ENCODE peak calls at places on chromosomes 1 and 21, in six cellular contexts. Y is progenitor cell of endocrine pancreas, D is neural crest cell, V is fibroblast of lung, Z is endothelial cell, T is heart left ventricle. I is an unnamed sample.

GRCh38 chr1:61659061-61659460 is 65.9 kb downstream of the TM2D1 start:
- DNase-seq in Y (no peak), Z (no peak), V (no peak), T (no peak), D (no peak), I (peak)

GRCh38 chr1:117783586-117784396 is 145.6 kb downstream of the GDAP2 start:
- DNase-seq in Y (no peak), Z (no peak), V (no peak), T (no peak), D (no peak), I (no peak)

GRCh38 chr1:51421961-51422360 is 91.6 kb upstream of the TTC39A start:
- DNase-seq in Y (no peak), Z (no peak), D (no peak), V (peak), T (no peak), I (no peak)

GRCh38 chr1:157628773-157629172 is 30.9 kb upstream of the FCRL4 start:
- DNase-seq in D (no peak), Z (no peak), V (no peak), Y (no peak), T (no peak), I (no peak)

GRCh38 chr1:23367451-23367790 is 2.2 kb downstream of the ZNF436 start:
- DNase-seq in T (no peak), Z (no peak), V (no peak), Y (no peak), D (no peak), I (no peak)

GRCh38 chr1:204567067-204567466 is 50.9 kb downstream of the MDM4 start:
- DNase-seq in Z (no peak), V (no peak), Y (no peak), T (no peak), D (no peak), I (no peak)

GRCh38 chr1:15328785-15329480 is 80.8 kb upstream of the EFHD2 start:
- DNase-seq in Y (no peak), T (peak), D (no peak), V (peak), Z (no peak), I (peak)

GRCh38 chr21:45590246-45590725 is 48.0 kb upstream of the SLC19A1 start:
- DNase-seq in V (peak), D (peak), T (peak), Z (peak), Y (peak), I (peak)

GRCh38 chr1:182309631-182310351 is 81.8 kb downstream of the GLUL start:
- DNase-seq in T (no peak), V (no peak), Y (no peak), Z (no peak), D (no peak), I (no peak)

GRCh38 chr1:79380078-79380477 is 373.5 kb upstream of the ADGRL4 start:
- DNase-seq in Y (no peak), Z (no peak), D (no peak), T (no peak), V (no peak), I (no peak)

GRCh38 chr21:45020629-45021427 is 53.6 kb upstream of the ADARB1 start:
- DNase-seq in T (peak), Y (no peak), D (no peak), V (peak), Z (no peak), I (no peak)

GRCh38 chr1:205748398-205749093 is 1.4 kb downstream of the NUCKS1 start:
- DNase-seq in Y (no peak), Z (no peak), D (no peak), V (peak), T (no peak), I (no peak)

GRCh38 chr21:44083631-44084291 is 23.4 kb upstream of the PWP2 start:
- DNase-seq in Z (no peak), V (no peak), T (no peak), D (no peak), Y (no peak), I (no peak)

GRCh38 chr1:239527046-239527693 is 140.8 kb downstream of the CHRM3 start:
- DNase-seq in D (no peak), V (no peak), T (no peak), Z (no peak), Y (no peak), I (no peak)

GRCh38 chr1:219302697-219303096 is 129.0 kb downstream of the LYPLAL1 start:
- DNase-seq in T (no peak), V (no peak), Z (no peak), D (no peak), Y (no peak), I (no peak)

GRCh38 chr1:115432061-115432460 is 94.0 kb upstream of the NGF start:
- DNase-seq in T (peak), Z (no peak), Y (no peak), V (peak), D (no peak), I (no peak)

GRCh38 chr21:33109574-33110339 is 39.8 kb downstream of the OLIG1 start:
- DNase-seq in D (peak), Z (peak), V (no peak), Y (no peak), T (no peak), I (no peak)

GRCh38 chr21:25999935-26000582 is 170.5 kb downstream of the APP start:
- DNase-seq in Z (no peak), T (no peak), Y (no peak), D (no peak), V (no peak), I (no peak)

GRCh38 chr21:26961704-26962103 is 5.2 kb downstream of the ADAMTS5 start:
- DNase-seq in Y (no peak), V (no peak), Z (peak), T (no peak), D (no peak), I (no peak)

GRCh38 chr21:28334407-28334806 is 658.3 kb downstream of the LTN1 start:
- DNase-seq in Z (no peak), T (no peak), Y (no peak), V (no peak), D (no peak), I (no peak)

GRCh38 chr21:26782754-26783153 is 62.5 kb downstream of the ADAMTS1 start:
- DNase-seq in T (no peak), Y (no peak), V (no peak), Z (no peak), D (no peak), I (no peak)

GRCh38 chr21:18877932-18878331 is 474.3 kb upstream of the TMPRSS15 start:
- DNase-seq in T (no peak), Z (no peak), Y (no peak), D (no peak), V (no peak), I (no peak)

GRCh38 chr21:42002421-42002958 is 7.7 kb downstream of the ZBTB21 start:
- DNase-seq in Y (no peak), D (no peak), V (peak), T (no peak), Z (no peak), I (peak)

GRCh38 chr1:1120866-1121563 is 5.1 kb upstream of the C1orf159 start:
- DNase-seq in V (no peak), Y (no peak), Z (no peak), T (peak), D (no peak), I (no peak)

GRCh38 chr1:43592051-43592665 is 57.8 kb upstream of the KDM4A start:
- DNase-seq in Z (no peak), T (no peak), Y (no peak), D (no peak), V (no peak), I (no peak)

GRCh38 chr1:163083690-163084089 is 14.5 kb downstream of the RGS4 start:
- DNase-seq in D (no peak), Y (no peak), T (no peak), Z (no peak), V (peak), I (no peak)

GRCh38 chr1:206812456-206812855 is 40.2 kb upstream of the IL10 start:
- DNase-seq in Y (no peak), D (no peak), Z (no peak), V (no peak), T (no peak), I (no peak)

GRCh38 chr21:14241322-14241721 is 25.4 kb downstream of the RBM11 start:
- DNase-seq in D (no peak), Y (no peak), V (no peak), T (no peak), Z (no peak), I (no peak)
- TF ChIP-seq CTCF in D (no peak), Y (no peak), V (no peak), T (no peak), Z (no peak), I (no peak)

GRCh38 chr1:3066826-3067225 is 2.2 kb upstream of the PRDM16 start:
- DNase-seq in Z (no peak), V (no peak), Y (no peak), T (peak), D (no peak), I (no peak)

GRCh38 chr1:3067301-3067670 is 1.7 kb upstream of the PRDM16 start:
- DNase-seq in T (peak), D (no peak), Y (no peak), Z (no peak), V (no peak), I (no peak)

GRCh38 chr1:3065797-3066196 is 3.2 kb upstream of the PRDM16 start:
- DNase-seq in V (no peak), Z (no peak), Y (no peak), D (no peak), T (no peak), I (no peak)

GRCh38 chr1:3065396-3065795 is 3.6 kb upstream of the PRDM16 start:
- DNase-seq in D (no peak), Z (no peak), V (no peak), T (no peak), Y (no peak), I (no peak)

GRCh38 chr1:3066250-3066711 is 2.7 kb upstream of the PRDM16 start:
- DNase-seq in Z (peak), Y (peak), T (peak), D (peak), V (peak), I (no peak)
- TF ChIP-seq CTCF in Z (no peak), Y (peak), T (peak), D (peak), V (no peak), I (no peak)

GRCh38 chr1:217630711-217631591 is at the start of the genes GPATCH2 and SPATA17:
- DNase-seq in T (peak), Y (peak), D (peak), Z (peak), V (peak), I (peak)
- TF ChIP-seq CTCF in T (no peak), Y (peak), D (peak), Z (no peak), V (no peak), I (no peak)

GRCh38 chr1:34591751-34592629 is 162.9 kb upstream of the GJB5 start:
- DNase-seq in T (no peak), Z (no peak), Y (no peak), V (no peak), D (no peak), I (no peak)
- TF ChIP-seq CTCF in T (no peak), Z (no peak), Y (peak), V (peak), D (no peak), I (no peak)

DNA sequence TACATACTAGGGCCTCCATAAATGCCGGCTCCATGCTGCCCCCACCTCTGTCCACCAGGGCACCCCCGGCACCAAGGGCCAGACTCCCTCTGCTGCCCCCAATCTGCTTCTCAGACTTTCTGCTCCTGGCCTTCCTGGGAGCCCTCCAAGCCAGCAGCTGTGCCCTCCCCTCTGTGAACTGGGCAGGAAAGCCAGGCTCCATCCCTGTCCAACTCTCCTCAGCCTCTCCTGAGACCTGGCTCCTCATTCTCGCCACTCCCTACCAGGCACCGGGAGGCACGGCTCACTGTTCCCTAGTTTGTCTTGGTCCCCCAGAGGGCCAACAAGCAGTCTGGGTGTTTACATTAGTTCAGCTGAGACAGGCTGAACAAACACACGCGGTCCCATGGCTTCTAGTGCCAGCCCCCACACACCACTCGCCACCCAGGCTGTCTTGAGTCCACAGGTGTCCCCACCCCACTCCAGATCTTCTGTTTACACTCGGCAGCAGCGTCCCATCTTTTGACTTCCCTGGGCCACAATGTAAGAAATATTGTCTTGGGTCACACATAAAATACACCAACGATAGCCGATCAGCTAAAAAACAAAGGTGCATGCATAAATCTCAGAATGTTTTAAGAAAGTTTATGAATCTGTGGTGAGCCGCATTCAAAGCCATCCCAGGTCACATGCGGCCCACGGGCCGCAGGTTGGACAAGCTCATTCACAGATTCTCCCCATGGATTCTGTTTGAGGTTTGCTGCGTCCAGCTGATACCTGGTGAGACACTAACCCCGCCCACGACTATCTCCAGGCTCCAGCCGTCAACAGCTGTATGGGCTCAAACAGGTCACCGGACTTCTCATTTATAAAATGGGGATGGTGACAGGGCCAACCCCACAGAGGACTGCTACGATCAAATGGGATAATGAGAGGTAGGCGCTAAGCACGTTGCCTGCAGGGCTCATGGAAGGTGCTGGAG is 29.5 kb upstream of the ECE1 start:
- DNase-seq in Z (no peak), V (no peak), Y (no peak), D (no peak), T (no peak), I (no peak)
- TF ChIP-seq CTCF in Z (no peak), V (no peak), Y (peak), D (no peak), T (no peak), I (no peak)

DNA sequence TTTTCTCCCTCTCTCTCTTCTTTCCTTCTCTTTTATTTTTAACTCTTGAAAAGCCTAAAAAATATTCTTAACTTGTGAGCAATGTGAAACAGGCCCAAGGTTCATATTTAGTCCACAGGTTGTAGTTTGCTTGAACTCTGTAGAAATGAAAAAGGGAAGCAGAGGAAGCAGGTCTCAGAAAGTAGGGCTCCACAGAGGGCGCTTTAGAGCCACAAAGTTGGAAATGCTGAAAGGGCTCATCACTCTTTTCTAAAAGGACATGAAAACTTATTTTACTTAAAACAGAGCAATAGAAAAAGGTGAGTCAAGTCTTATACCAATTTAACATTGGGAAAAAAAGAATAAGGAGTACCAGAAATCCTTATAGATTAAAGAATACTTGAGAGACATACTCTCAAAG is 247.0 kb downstream of the USP25 start:
- DNase-seq in V (peak), Z (peak), D (peak), T (no peak), Y (no peak), I (no peak)
- TF ChIP-seq CTCF in V (peak), Z (no peak), D (peak), T (no peak), Y (peak), I (no peak)

GRCh38 chr1:184489908-184490307 is 103.1 kb downstream of the C1orf21 start:
- DNase-seq in V (no peak), Y (no peak), T (no peak), Z (no peak), D (no peak), I (no peak)

GRCh38 chr1:184493987-184494388 is 107.2 kb downstream of the C1orf21 start:
- DNase-seq in Y (no peak), V (no peak), T (peak), Z (no peak), D (no peak), I (no peak)

GRCh38 chr1:184494929-184495328 is 108.1 kb downstream of the C1orf21 start:
- DNase-seq in D (no peak), Y (no peak), T (no peak), Z (no peak), V (no peak), I (peak)

GRCh38 chr1:184487561-184488200 is 100.9 kb downstream of the C1orf21 start:
- DNase-seq in T (no peak), Z (no peak), D (no peak), V (peak), Y (no peak), I (no peak)

GRCh38 chr1:184492543-184492942 is 105.7 kb downstream of the C1orf21 start:
- DNase-seq in D (no peak), Y (no peak), Z (no peak), T (no peak), V (no peak), I (no peak)
- TF ChIP-seq CTCF in D (no peak), Y (no peak), Z (no peak), T (no peak), V (no peak), I (no peak)

DNA sequence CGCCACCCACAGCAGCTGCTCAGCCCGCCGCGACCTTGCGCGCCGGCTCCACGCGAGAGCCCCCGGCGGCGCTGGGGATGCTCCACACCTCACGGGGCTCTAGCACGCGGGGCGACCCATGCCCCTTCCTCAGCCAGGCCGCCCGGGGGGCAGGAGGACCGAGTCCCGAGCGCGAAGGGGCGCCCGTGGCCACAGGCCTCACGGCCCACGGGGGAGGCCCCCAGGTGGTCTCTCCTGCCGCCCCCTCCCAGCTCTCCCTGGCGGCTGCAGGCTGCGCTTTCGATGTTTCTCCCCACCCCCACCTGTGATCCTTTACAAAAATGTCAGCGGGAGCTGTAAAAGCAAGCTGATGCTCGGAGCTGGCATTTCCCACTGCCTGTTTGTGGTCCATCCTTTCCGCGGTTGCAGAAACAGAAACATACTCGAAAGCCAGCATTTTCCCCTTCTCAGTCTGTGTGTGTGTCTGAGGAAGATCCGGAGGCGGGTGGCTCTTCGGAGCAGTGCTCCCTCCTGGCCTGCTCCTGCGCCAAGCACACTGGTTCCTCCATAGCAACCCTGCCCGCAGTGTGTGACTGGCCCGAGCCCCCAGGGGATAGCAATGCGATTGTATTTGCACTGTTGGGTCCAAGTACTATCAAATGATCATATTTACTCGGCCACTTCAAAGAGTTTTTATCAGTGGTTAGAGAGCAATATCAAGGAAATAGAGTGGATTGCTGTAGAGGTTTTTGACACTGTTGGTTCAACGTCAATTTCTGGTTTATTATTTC is 2.1 kb downstream of the KIF26B start:
- DNase-seq in T (no peak), Z (peak), V (peak), D (no peak), Y (no peak), I (peak)
- TF ChIP-seq CTCF in T (no peak), Z (no peak), V (no peak), D (no peak), Y (no peak), I (no peak)